ENCODE peak calls at places on chromosomes 6 and 20, in eight cellular contexts. T, Z, K, Y, P, W, A and F are unnamed samples.

GRCh38 chr6:23704655-23705054 is 421.4 kb upstream of the NRSN1 start:
- DNase-seq in T (no peak), Z (no peak), K (no peak), Y (no peak), P (no peak), W (no peak), A (no peak), F (no peak)

GRCh38 chr20:12679456-12679855 is 329.3 kb upstream of the SPTLC3 start:
- DNase-seq in T (no peak), Z (no peak), K (no peak), Y (no peak), P (no peak), W (no peak), A (no peak), F (no peak)

GRCh38 chr6:12886961-12887775 is 170.6 kb downstream of the PHACTR1 start:
- DNase-seq in T (no peak), Z (no peak), K (no peak), Y (no peak), P (no peak), W (no peak), A (no peak), F (no peak)

GRCh38 chr20:48065833-48066232 is 280.6 kb upstream of the SULF2 start:
- DNase-seq in T (no peak), Z (no peak), K (no peak), Y (no peak), P (no peak), W (no peak), A (no peak), F (no peak)

GRCh38 chr6:39558079-39558478 is 167.1 kb downstream of the KIF6 start:
- DNase-seq in T (no peak), Z (no peak), K (no peak), Y (no peak), P (no peak), W (no peak), A (no peak), F (no peak)

GRCh38 chr20:25052255-25053206 is 5.4 kb downstream of the ACSS1 start:
- DNase-seq in T (no peak), Z (peak), K (no peak), Y (peak), P (no peak), W (no peak), A (peak), F (no peak)

GRCh38 chr6:169165031-169165430 is 88.6 kb downstream of the THBS2 start:
- DNase-seq in T (no peak), Z (no peak), K (no peak), Y (no peak), P (no peak), W (no peak), A (no peak), F (no peak)

GRCh38 chr6:158793432-158793831 is 25.7 kb downstream of the EZR start:
- DNase-seq in T (no peak), Z (peak), K (no peak), Y (no peak), P (no peak), W (no peak), A (no peak), F (no peak)

GRCh38 chr20:52763321-52763853 is 208.8 kb upstream of the TSHZ2 start:
- DNase-seq in T (no peak), Z (no peak), K (no peak), Y (no peak), P (no peak), W (no peak), A (no peak), F (no peak)

GRCh38 chr6:136764522-136764993 is 27.7 kb downstream of the MAP3K5 start:
- DNase-seq in T (no peak), Z (no peak), K (no peak), Y (no peak), P (no peak), W (no peak), A (no peak), F (no peak)

GRCh38 chr20:61727761-61728160 is 337.9 kb downstream of the TAF4 start:
- DNase-seq in T (no peak), Z (no peak), K (no peak), Y (no peak), P (no peak), W (no peak), A (no peak), F (no peak)